ENCODE peak calls at places on chromosomes 11 and 22, in nine cellular contexts. E is fibroblast of mammary gland; A is substantia nigra; Z is fibroblast of lung; J is HTR-8/SVneo; U is HuH-7.5; S is CD4-positive, alpha-beta T cell; P is stimulated activated CD8-positive, alpha-beta memory T cell treated with anti-CD3 and anti-CD28 coated beads, Interleukin-15, amount 100 ng/mL, for 24 hours; L is left lobe of liver. T is an unnamed sample.

GRCh38 chr22:25113316-25113721 is 86.3 kb upstream of the CRYBB3 start:
- DNase-seq in A (no peak), Z (no peak), J (no peak), U (no peak), E (no peak), P (no peak), S (no peak), L (peak), T (no peak)

GRCh38 chr22:48097723-48098122 is 1335.3 kb downstream of the TBC1D22A start:
- DNase-seq in A (no peak), P (no peak), L (no peak), Z (no peak), S (no peak), J (no peak), E (no peak), U (no peak), T (no peak)

GRCh38 chr11:122917311-122917710 is 34.8 kb downstream of the JHY start:
- DNase-seq in P (no peak), E (peak), L (no peak), J (no peak), A (no peak), S (no peak), Z (no peak), U (no peak), T (no peak)

GRCh38 chr11:44125598-44125997 is 30.1 kb downstream of the EXT2 start:
- DNase-seq in S (no peak), U (no peak), E (no peak), Z (no peak), J (no peak), A (no peak), P (no peak), L (no peak), T (no peak)

GRCh38 chr22:33658775-33659174 is 261.5 kb downstream of the LARGE1 start:
- DNase-seq in L (peak), A (no peak), J (no peak), E (peak), P (no peak), S (no peak), U (no peak), Z (peak), T (peak)

GRCh38 chr11:131228378-131228777 is 142.0 kb upstream of the NTM start:
- DNase-seq in L (no peak), P (no peak), S (no peak), A (no peak), Z (no peak), J (no peak), U (no peak), E (no peak), T (no peak)

GRCh38 chr11:19739872-19740271 is 27.2 kb downstream of the NAV2 start:
- DNase-seq in P (no peak), U (no peak), E (no peak), J (no peak), S (no peak), L (no peak), A (peak), Z (peak), T (no peak)

GRCh38 chr11:86740628-86741488 is 59.5 kb upstream of the PRSS23 start:
- DNase-seq in Z (peak), P (no peak), A (no peak), L (no peak), J (peak), E (peak), S (no peak), U (peak), T (peak)

GRCh38 chr11:31809857-31810778 is 1.0 kb downstream of the PAX6 start:
- DNase-seq in A (no peak), L (no peak), Z (peak), S (no peak), P (no peak), J (no peak), E (peak), U (peak), T (no peak)

GRCh38 chr22:24518774-24519485 is 23.8 kb downstream of the UPB1 start:
- DNase-seq in P (no peak), E (no peak), L (no peak), Z (no peak), J (no peak), S (no peak), A (no peak), U (no peak), T (no peak)

GRCh38 chr11:125454047-125454446 is 42.0 kb downstream of the FEZ1 start:
- DNase-seq in U (no peak), P (no peak), A (no peak), J (no peak), E (no peak), Z (no peak), L (no peak), S (no peak), T (no peak)

GRCh38 chr11:104883342-104883741 is 14.9 kb downstream of the CASP12 start:
- DNase-seq in U (no peak), Z (no peak), E (no peak), S (no peak), A (no peak), P (no peak), J (no peak), L (no peak), T (no peak)

GRCh38 chr11:94740083-94740974 is 27.8 kb upstream of the AMOTL1 start:
- DNase-seq in U (no peak), L (no peak), J (no peak), Z (peak), P (no peak), S (no peak), E (no peak), A (no peak), T (no peak)

GRCh38 chr11:30016588-30017363 is at the start of gene KCNA4:
- DNase-seq in A (peak), E (no peak), J (no peak), L (no peak), P (no peak), U (no peak), Z (no peak), S (no peak), T (no peak)

GRCh38 chr11:44601471-44602370 is 36.3 kb downstream of the CD82 start:
- DNase-seq in J (no peak), A (no peak), S (no peak), U (no peak), L (no peak), P (no peak), Z (no peak), E (no peak), T (no peak)

GRCh38 chr11:19181673-19182261 is 20.0 kb downstream of the CSRP3 start:
- DNase-seq in P (no peak), S (no peak), J (no peak), U (no peak), E (no peak), A (no peak), Z (no peak), L (no peak), T (no peak)

T was measured in skeletal muscle cell.